ENCODE peak calls at places on chromosomes 4 and X, in seven cellular contexts. Z is HFF-Myc, X is dorsolateral prefrontal cortex, N is mesendoderm, R is choroid plexus epithelial cell, P is skeletal muscle cell, B is trophoblast cell. T is an unnamed sample.

GRCh38 chr4:132838244-132838643 is 310.9 kb upstream of the PCDH10 start:
- DNase-seq in Z (no peak), X (no peak), N (no peak), R (no peak), P (no peak), B (no peak), T (no peak)

GRCh38 chr4:85557016-85557901 is 82.3 kb downstream of the ARHGAP24 start:
- DNase-seq in Z (no peak), X (no peak), N (no peak), R (no peak), P (no peak), B (no peak), T (no peak)

GRCh38 chr4:88573995-88574394 is 18.3 kb upstream of the HERC3 start:
- DNase-seq in Z (no peak), X (no peak), N (peak), R (peak), P (no peak), B (peak), T (peak)

GRCh38 chr4:42412251-42412650 is 15.0 kb downstream of the SHISA3 start:
- DNase-seq in Z (no peak), X (no peak), N (peak), R (peak), P (peak), B (peak), T (no peak)

GRCh38 chrX:81202413-81202794 is 502 bp downstream of the SH3BGRL start:
- DNase-seq in Z (no peak), X (no peak), N (peak), R (peak), P (no peak), B (no peak), T (no peak)

GRCh38 chr4:153502584-153502983 is 36.4 kb downstream of the TMEM131L start:
- DNase-seq in Z (no peak), X (no peak), N (no peak), R (no peak), P (no peak), B (no peak), T (no peak)

GRCh38 chr4:89929425-89930272 is 35.0 kb downstream of the MMRN1 start:
- DNase-seq in Z (no peak), X (no peak), N (peak), R (no peak), P (no peak), B (no peak), T (no peak)

GRCh38 chr4:77418333-77418732 is 187.3 kb upstream of the CXCL13 start:
- DNase-seq in Z (no peak), X (no peak), N (peak), R (peak), P (no peak), B (peak), T (no peak)

GRCh38 chr4:128844931-128845330 is 35.4 kb downstream of the JADE1 start:
- DNase-seq in Z (no peak), X (no peak), N (no peak), R (peak), P (no peak), B (no peak), T (no peak)

GRCh38 chr4:129254126-129254525 is 158.2 kb downstream of the C4orf33 start:
- DNase-seq in Z (no peak), X (no peak), N (no peak), R (peak), P (no peak), B (no peak), T (no peak)

GRCh38 chr4:186021461-186022167 is 47.3 kb upstream of the TLR3 start:
- DNase-seq in Z (no peak), X (no peak), N (peak), R (peak), P (no peak), B (peak), T (peak)
- H3K4me3 ChIP-seq in Z (no peak), X (peak), N (no peak), R (peak), P (peak), B (no peak), T (no peak)

GRCh38 chrX:153763989-153764755 is at the start of gene PLXNB3:
- DNase-seq in Z (no peak), X (peak), N (peak), R (peak), P (peak), B (peak), T (peak)
- H3K4me3 ChIP-seq in Z (peak), X (peak), N (no peak), R (peak), P (peak), B (no peak), T (no peak)

DNA sequence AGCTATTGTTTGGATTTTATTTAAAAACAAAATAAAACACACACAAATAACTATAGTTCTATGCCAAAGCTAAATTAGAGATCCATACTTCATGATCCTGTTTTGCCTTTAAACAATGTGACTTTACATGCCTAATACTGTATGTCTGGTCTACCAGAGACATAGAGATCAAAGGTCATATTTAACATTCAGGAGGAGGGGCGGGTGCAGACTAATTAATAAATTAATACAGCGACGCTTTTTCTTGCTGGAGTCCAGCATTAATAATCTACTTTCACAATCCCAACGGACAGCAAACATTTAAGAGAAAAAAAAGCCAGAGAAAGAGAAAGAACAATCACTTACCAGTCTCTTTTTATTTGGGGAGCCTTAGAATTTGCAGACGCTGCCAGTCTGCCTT is 533 bp downstream of the CXXC4 start:
- DNase-seq in Z (no peak), X (no peak), N (no peak), R (no peak), P (no peak), B (no peak), T (peak)
- H3K4me3 ChIP-seq in Z (no peak), X (peak), N (no peak), R (no peak), P (peak), B (no peak), T (peak)

GRCh38 chr4:185004562-185005208 is 13.6 kb upstream of the HELT start:
- DNase-seq in Z (no peak), X (no peak), N (peak), R (peak), P (no peak), B (no peak), T (peak)
- H3K4me3 ChIP-seq in Z (no peak), X (peak), N (no peak), R (peak), P (peak), B (peak), T (peak)

DNA sequence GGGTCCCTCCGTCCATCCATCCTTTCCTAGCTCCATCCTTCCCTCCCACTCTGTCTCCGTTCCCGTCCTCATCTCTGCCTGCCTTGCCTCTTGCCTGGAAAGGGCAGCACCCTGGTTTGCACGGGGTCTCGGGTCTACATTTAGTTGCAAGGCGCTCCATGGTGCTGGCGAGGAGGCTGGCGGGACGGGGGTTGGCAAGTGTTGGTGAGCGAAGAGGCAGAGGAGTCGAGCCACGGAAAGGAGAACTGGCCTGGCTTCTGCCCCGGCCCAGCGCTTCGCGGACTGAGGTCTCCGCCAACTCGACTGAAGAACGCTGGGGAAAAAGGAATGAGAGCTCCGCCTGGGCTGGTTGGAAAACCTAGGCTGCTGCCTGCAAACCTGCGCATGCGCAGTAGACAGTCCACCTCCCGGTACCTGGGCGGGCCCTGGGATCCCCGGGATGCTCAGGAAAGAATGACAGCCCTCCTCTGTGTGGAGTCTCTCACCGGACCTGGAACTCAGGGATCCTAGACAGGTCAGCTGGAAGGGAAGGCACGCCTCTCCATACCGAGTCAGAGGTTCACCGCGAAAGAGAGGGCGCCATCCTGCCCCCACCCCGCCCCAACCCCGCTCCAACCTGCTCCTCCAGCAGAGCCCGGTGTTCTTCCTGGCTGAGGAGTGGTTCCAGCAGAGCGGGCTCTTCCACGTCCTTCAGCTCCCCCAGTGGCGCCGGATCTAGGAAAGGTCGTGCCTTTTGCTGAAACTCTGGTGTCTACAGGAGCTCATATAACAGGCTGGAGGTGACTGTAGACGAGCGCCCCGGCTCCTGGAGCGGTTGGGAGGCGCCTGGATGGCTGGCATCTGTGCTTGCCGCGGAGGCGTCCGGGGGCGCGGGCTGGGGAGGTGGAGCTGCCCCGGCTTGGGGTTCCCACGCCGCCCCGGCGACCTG is 6.0 kb downstream of the FRG2 start:
- DNase-seq in Z (no peak), X (no peak), N (peak), R (peak), P (no peak), B (no peak), T (peak)
- H3K4me3 ChIP-seq in Z (no peak), X (no peak), N (peak), R (no peak), P (peak), B (no peak), T (peak)

DNA sequence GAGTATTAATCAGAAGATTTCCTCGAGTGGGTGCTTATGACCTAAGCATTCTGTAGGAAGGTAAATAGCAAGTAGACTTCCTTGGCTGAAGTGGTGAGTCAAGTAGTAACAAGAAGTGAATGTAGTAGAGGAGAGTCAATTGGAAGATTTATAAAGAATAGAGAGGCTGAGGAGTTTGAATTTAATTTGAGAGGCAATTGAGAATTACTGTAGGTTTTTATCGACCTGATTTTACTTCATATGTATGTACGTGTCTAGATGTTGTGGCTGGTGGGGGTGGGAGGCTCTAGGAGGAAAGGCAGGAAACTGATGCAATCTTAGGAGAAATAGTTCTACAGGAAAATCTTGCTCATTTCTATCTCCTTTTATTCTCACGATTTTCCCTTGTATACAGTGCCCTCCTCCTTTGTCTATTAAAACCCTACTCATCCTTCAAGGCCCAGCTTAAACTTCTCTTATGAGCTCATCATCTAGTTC is 8.7 kb downstream of the OGT start:
- DNase-seq in Z (no peak), X (no peak), N (no peak), R (peak), P (peak), B (no peak), T (no peak)
- H3K4me3 ChIP-seq in Z (no peak), X (no peak), N (no peak), R (no peak), P (no peak), B (no peak), T (no peak)

GRCh38 chr4:104425003-104425402 is 69.7 kb downstream of the CXXC4 start:
- DNase-seq in Z (no peak), X (no peak), N (no peak), R (no peak), P (no peak), B (no peak), T (no peak)
- H3K4me3 ChIP-seq in Z (no peak), X (peak), N (no peak), R (no peak), P (peak), B (no peak), T (peak)

DNA sequence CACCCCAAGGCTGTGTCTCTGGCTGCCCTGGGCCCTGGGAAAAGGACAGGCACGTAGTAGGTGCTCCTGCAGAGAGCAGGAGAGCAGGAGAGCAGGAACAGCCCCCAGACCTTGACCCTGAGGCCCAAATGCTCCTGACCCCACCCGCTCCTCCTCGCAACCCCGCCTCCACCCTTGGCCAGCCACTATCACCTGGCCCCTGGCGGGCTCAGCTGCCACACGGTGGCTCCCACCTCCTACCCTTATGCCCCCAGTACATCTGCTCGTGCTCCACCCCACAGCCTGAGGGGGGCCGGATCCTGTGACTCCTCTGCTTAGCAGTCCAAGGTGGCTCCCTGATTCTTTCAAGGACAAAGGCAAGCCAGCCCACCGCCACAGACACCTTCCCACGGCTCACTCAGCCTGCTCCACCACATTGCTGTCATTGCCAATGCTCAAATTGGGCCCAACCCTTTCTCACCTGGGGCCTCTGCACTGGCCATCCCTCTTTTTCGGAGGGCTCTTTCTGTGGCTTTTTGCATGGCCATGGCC is 5.4 kb upstream of the HAUS7 start:
- DNase-seq in Z (no peak), X (no peak), N (no peak), R (no peak), P (no peak), B (peak), T (no peak)
- H3K4me3 ChIP-seq in Z (no peak), X (no peak), N (no peak), R (no peak), P (no peak), B (no peak), T (no peak)

GRCh38 chr4:110631582-110632505 is 9.0 kb upstream of the PITX2 start:
- DNase-seq in Z (peak), X (no peak), N (peak), R (peak), P (peak), B (peak), T (peak)

GRCh38 chr4:110629214-110629754 is 6.4 kb upstream of the PITX2 start:
- DNase-seq in Z (no peak), X (no peak), N (peak), R (no peak), P (no peak), B (no peak), T (peak)

GRCh38 chr4:110632506-110633357 is 9.9 kb upstream of the PITX2 start:
- DNase-seq in Z (no peak), X (no peak), N (peak), R (no peak), P (no peak), B (no peak), T (peak)

GRCh38 chr4:110629780-110630500 is 7.1 kb upstream of the PITX2 start:
- DNase-seq in Z (no peak), X (no peak), N (peak), R (no peak), P (no peak), B (no peak), T (no peak)

DNA sequence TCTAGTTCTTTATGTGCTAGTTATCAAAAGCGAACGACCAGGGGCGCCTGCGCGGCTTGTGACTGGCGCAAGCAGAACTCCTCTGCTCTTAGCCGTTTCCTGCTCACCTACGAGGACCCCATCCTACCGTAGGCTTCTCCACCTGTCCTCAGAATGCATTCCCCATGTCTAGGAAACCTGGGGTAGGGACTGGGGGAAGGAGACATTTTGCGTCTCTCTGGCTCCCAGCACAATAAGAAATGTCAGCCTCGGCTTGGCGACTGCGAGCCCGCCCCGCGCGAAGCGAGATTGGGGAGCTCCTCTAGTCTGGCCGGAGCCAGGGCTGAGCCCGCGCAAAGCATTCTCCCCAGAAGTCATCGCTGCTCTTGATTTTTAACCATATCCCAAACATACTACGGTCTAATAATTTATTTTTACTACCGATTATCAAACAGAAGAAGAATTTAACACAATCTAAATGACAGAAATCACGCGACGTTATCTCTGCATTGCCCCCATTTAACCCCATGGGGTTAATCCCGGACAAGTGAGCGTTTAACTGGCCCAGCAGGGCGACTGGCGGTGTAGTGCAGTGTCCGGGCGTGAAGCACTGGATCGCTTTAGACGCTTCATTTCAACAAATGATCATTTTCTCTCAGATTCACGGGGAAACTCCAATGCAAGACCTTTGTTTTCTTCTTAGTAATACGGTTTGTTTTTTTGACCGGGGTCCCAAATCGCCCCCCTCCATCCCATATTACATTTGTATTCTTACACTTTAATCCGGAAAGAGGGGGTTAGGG is 7.9 kb upstream of the PITX2 start:
- DNase-seq in Z (no peak), X (no peak), N (peak), R (no peak), P (no peak), B (no peak), T (peak)
- H3K4me3 ChIP-seq in Z (no peak), X (no peak), N (no peak), R (no peak), P (peak), B (no peak), T (peak)

GRCh38 chr4:3863841-3864734 is 97.9 kb downstream of the ADRA2C start:
- DNase-seq in Z (no peak), X (peak), N (no peak), R (no peak), P (no peak), B (no peak), T (no peak)
- H3K4me3 ChIP-seq in Z (no peak), X (no peak), N (no peak), R (no peak), P (no peak), B (no peak), T (no peak)

T was measured in neural progenitor cell.